ENCODE peak calls at places on chromosomes 3 and 15, in six cellular contexts. U, R, J, L, D and F are unnamed samples.

GRCh38 chr15:49831206-49831965 is 210.5 kb downstream of the DTWD1 start:
- DNase-seq in U (no peak), R (peak), J (peak), L (peak), D (no peak), F (peak)

GRCh38 chr15:47331796-47332480 is 385.4 kb upstream of the SEMA6D start:
- DNase-seq in U (no peak), R (peak), J (peak), L (no peak), D (no peak), F (peak)

GRCh38 chr3:113436794-113437193 is 4.5 kb downstream of the CFAP44 start:
- DNase-seq in U (no peak), R (peak), J (peak), L (no peak), D (no peak), F (peak)

GRCh38 chr15:40891810-40892448 is 2.3 kb upstream of the VPS18 start:
- DNase-seq in U (no peak), R (peak), J (no peak), L (peak), D (no peak), F (no peak)

GRCh38 chr3:177574232-177574856 is 377.1 kb upstream of the TBL1XR1 start:
- DNase-seq in U (no peak), R (peak), J (peak), L (peak), D (no peak), F (peak)

GRCh38 chr3:79361748-79362378 is 405.9 kb downstream of the ROBO1 start:
- DNase-seq in U (no peak), R (peak), J (peak), L (no peak), D (no peak), F (no peak)

GRCh38 chr3:146750196-146750595 is 145.1 kb upstream of the PLSCR5 start:
- DNase-seq in U (no peak), R (peak), J (peak), L (no peak), D (no peak), F (peak)

GRCh38 chr3:69821133-69821532 is 81.9 kb downstream of the MITF start:
- DNase-seq in U (no peak), R (peak), J (no peak), L (no peak), D (no peak), F (no peak)

GRCh38 chr15:28918141-28918983 is 32.6 kb downstream of the APBA2 start:
- DNase-seq in U (no peak), R (peak), J (no peak), L (no peak), D (peak), F (no peak)

GRCh38 chr15:54083501-54083900 is 105.3 kb downstream of the UNC13C start:
- DNase-seq in U (no peak), R (no peak), J (no peak), L (no peak), D (no peak), F (no peak)

GRCh38 chr3:132343018-132343612 is 25.9 kb downstream of the ACP3 start:
- DNase-seq in U (peak), R (peak), J (peak), L (no peak), D (no peak), F (no peak)

GRCh38 chr15:52287114-52287513 is 8.5 kb downstream of the MYO5C start:
- DNase-seq in U (no peak), R (no peak), J (no peak), L (no peak), D (no peak), F (no peak)

GRCh38 chr3:195715583-195716266 is 5.1 kb upstream of the MUC20 start:
- DNase-seq in U (no peak), R (peak), J (peak), L (no peak), D (no peak), F (no peak)

GRCh38 chr3:50536471-50537180 is 30.9 kb downstream of the C3orf18 start:
- DNase-seq in U (no peak), R (peak), J (no peak), L (no peak), D (no peak), F (no peak)

GRCh38 chr15:96342611-96343528 is 12.4 kb downstream of the NR2F2 start:
- DNase-seq in U (no peak), R (no peak), J (no peak), L (peak), D (no peak), F (no peak)

GRCh38 chr3:162799910-162800309 is 1303.3 kb downstream of the OTOL1 start:
- DNase-seq in U (no peak), R (no peak), J (no peak), L (no peak), D (no peak), F (no peak)

GRCh38 chr3:134369231-134369741 is 5.0 kb downstream of the AMOTL2 start:
- DNase-seq in U (no peak), R (no peak), J (peak), L (no peak), D (no peak), F (no peak)

GRCh38 chr3:152737021-152737908 is 97.7 kb upstream of the P2RY1 start:
- DNase-seq in U (no peak), R (peak), J (peak), L (no peak), D (no peak), F (peak)

GRCh38 chr3:185330238-185330637 is 32.7 kb upstream of the MAP3K13 start:
- DNase-seq in U (no peak), R (no peak), J (no peak), L (no peak), D (no peak), F (no peak)

GRCh38 chr3:59821274-59821673 is 771.4 kb upstream of the CFAP20DC start:
- DNase-seq in U (no peak), R (no peak), J (no peak), L (no peak), D (no peak), F (no peak)

GRCh38 chr3:45211466-45212094 is 14.5 kb downstream of the TMEM158 start:
- DNase-seq in U (no peak), R (no peak), J (no peak), L (no peak), D (no peak), F (no peak)

GRCh38 chr3:76138921-76139320 is 353.6 kb upstream of the ZNF717 start:
- DNase-seq in U (no peak), R (no peak), J (no peak), L (no peak), D (no peak), F (no peak)

GRCh38 chr15:70770863-70771262 is 7.5 kb upstream of the UACA start:
- DNase-seq in U (no peak), R (peak), J (no peak), L (no peak), D (no peak), F (no peak)

GRCh38 chr3:157330206-157330605 is 106.4 kb upstream of the PTX3 start:
- DNase-seq in U (no peak), R (no peak), J (peak), L (no peak), D (no peak), F (peak)

GRCh38 chr3:160739079-160739478 is 17.0 kb upstream of the PPM1L start:
- DNase-seq in U (no peak), R (no peak), J (peak), L (peak), D (no peak), F (peak)

GRCh38 chr15:60661075-60661645 is 182.2 kb upstream of the ICE2 start:
- DNase-seq in U (no peak), R (no peak), J (no peak), L (no peak), D (no peak), F (no peak)

GRCh38 chr15:26235148-26235769 is 372.1 kb upstream of the ATP10A start:
- DNase-seq in U (no peak), R (no peak), J (no peak), L (no peak), D (no peak), F (no peak)

GRCh38 chr3:192819001-192819569 is 91.7 kb upstream of the FGF12 start:
- DNase-seq in U (no peak), R (peak), J (peak), L (no peak), D (no peak), F (peak)

GRCh38 chr3:194300392-194300758 is 50.8 kb downstream of the CPN2 start:
- DNase-seq in U (no peak), R (no peak), J (no peak), L (peak), D (peak), F (no peak)

GRCh38 chr3:47573190-47574172 is 5.2 kb downstream of the CSPG5 start:
- DNase-seq in U (no peak), R (no peak), J (no peak), L (no peak), D (no peak), F (no peak)

GRCh38 chr3:71641669-71642068 is 58.1 kb upstream of the FOXP1 start:
- DNase-seq in U (no peak), R (no peak), J (no peak), L (no peak), D (no peak), F (no peak)

GRCh38 chr15:64019764-64020163 is 26.5 kb downstream of the DAPK2 start:
- DNase-seq in U (no peak), R (no peak), J (no peak), L (peak), D (no peak), F (no peak)

GRCh38 chr3:68206524-68207117 is 552.2 kb upstream of the SUCLG2 start:
- DNase-seq in U (no peak), R (no peak), J (no peak), L (no peak), D (no peak), F (no peak)

GRCh38 chr3:13072239-13073041 is 789 bp downstream of the IQSEC1 start:
- DNase-seq in U (no peak), R (peak), J (no peak), L (peak), D (no peak), F (no peak)

GRCh38 chr3:13073042-13073906 is at the start of gene IQSEC1:
- DNase-seq in U (peak), R (no peak), J (no peak), L (peak), D (peak), F (no peak)

GRCh38 chr3:13070622-13071021 is 2.6 kb downstream of the IQSEC1 start:
- DNase-seq in U (no peak), R (no peak), J (no peak), L (no peak), D (no peak), F (no peak)

GRCh38 chr3:13069495-13069894 is 3.7 kb downstream of the IQSEC1 start:
- DNase-seq in U (peak), R (no peak), J (no peak), L (peak), D (no peak), F (no peak)

DNA sequence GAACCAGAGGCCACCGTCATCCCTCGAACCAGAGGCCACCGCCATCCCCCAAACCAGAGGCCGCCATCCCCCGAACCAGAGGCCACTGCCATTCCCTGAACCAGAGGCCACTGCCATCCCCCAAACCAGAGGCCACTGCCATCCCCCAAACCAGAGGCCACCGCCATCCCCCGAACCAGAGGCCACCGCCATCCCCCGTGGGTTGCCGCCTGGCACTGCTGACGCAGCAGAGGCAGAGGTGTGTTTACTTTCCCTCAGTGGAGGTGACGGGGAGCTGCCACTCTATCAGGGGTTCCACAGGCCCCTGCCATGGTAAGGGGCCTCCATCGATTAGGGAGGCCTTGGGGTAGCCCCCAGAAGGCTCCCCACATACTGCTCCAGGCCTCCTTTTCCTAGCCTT is 1.5 kb downstream of the IQSEC1 start:
- DNase-seq in U (no peak), R (no peak), J (no peak), L (peak), D (no peak), F (no peak)
- H3K4me3 ChIP-seq in U (no peak), R (no peak), J (no peak), L (no peak), D (no peak), F (no peak)

DNA sequence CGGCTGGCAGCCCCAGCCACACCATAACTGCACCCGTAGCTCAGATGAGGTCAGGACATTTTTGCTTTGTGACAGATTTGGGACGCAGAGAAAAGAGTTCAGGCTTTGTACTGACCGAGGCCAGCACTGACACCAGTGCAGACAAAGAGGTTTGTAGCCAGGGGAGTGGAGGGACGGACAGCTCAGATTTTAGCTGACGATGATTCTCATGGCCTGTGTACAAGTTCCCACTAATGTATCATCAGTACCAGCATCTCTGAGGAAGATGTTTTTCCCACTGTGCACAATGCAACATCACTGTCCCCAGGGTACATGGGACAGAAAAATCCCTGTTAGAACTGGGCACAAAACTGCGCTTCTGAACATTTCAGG is 112.7 kb downstream of the SLCO3A1 start:
- DNase-seq in U (no peak), R (no peak), J (no peak), L (no peak), D (no peak), F (no peak)
- H3K4me3 ChIP-seq in U (no peak), R (no peak), J (no peak), L (no peak), D (no peak), F (no peak)

DNA sequence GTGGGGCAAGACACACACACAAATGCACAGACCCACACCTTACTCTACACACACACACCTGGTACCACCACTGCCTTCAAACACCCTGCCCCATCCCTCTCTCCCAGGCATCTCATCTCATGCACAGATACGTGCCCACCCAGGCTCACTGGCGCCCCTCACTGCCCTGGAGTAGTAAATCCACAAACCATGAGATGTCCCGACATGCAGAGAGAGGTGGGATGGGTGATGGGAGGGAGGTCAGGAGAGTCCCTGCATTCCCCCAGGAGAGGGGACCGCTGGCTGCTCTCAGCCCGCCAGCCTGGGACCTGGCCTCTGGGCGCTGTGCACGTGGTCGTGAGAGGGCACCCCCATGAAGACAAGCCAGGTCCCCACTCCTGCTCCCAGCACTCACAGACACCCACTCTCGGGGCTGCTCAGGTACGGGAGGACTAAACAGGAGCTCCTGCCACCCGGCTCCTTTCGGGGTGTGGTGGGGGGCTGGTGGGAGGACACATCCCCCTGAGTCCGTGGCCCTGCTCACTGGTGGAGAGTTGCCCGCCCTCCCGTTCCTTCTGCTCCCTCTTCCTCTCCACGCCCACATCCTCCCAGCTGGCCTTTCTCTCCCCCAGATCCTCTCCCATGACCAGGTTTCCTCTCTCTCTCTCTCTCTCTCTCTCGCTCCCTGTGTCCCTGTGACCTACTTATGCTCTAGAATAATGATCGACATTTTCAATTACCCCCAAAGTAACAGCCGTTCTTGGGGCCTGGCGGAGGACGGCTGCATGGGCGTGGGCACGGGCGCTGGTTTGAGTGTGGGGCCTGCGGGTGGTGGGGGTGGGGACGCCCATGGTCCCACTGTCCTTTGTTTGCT is 18.8 kb upstream of the CSPG4 start:
- DNase-seq in U (no peak), R (no peak), J (peak), L (peak), D (peak), F (no peak)
- H3K4me3 ChIP-seq in U (no peak), R (no peak), J (no peak), L (no peak), D (no peak), F (no peak)

GRCh38 chr15:62957130-62957529 is 85.4 kb upstream of the TPM1 start:
- DNase-seq in U (no peak), R (peak), J (no peak), L (no peak), D (no peak), F (no peak)

GRCh38 chr15:62961134-62961533 is 81.4 kb upstream of the TPM1 start:
- DNase-seq in U (no peak), R (no peak), J (no peak), L (no peak), D (no peak), F (no peak)

GRCh38 chr15:62962101-62962995 is 80.2 kb upstream of the TPM1 start:
- DNase-seq in U (no peak), R (no peak), J (no peak), L (no peak), D (no peak), F (no peak)

GRCh38 chr15:62958944-62959343 is 83.6 kb upstream of the TPM1 start:
- DNase-seq in U (no peak), R (no peak), J (no peak), L (no peak), D (no peak), F (no peak)

GRCh38 chr15:62958528-62958927 is 84.0 kb upstream of the TPM1 start:
- DNase-seq in U (no peak), R (no peak), J (no peak), L (no peak), D (no peak), F (no peak)
- H3K4me3 ChIP-seq in U (no peak), R (no peak), J (no peak), L (no peak), D (no peak), F (no peak)

DNA sequence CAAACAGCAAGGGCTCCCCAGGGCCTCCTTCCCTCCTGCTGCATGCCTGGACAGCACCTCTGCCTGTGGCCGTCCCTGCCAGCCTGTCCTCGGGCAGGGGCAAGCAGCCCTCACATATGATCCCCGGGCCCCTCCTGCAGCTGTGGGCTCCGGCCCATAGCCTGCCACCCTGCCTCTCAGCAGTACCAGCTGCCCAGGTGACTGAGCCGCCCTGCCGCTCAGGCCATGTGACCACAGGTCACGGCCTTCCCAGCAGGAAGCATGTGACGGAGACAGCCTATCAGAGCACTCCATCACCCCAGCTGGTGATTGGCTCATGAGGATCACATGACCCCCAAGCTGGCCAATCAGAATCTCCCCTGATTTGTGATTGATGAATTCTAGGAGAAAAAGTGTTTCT is 23.9 kb downstream of the ALDH1L1 start:
- DNase-seq in U (no peak), R (no peak), J (no peak), L (no peak), D (no peak), F (no peak)
- H3K4me3 ChIP-seq in U (no peak), R (no peak), J (no peak), L (no peak), D (no peak), F (no peak)